ENCODE peak calls at places on chromosomes 5 and 9, in seven cellular contexts. L is endothelial cell, I is lower lobe of right lung, O is A549, D is upper lobe of left lung, A is lung microvascular endothelial cell, R is sciatic nerve. V is an unnamed sample.

GRCh38 chr9:5566054-5566618 is 55.8 kb downstream of the PDCD1LG2 start:
- DNase-seq in L (no peak), I (no peak), O (no peak), D (no peak), A (no peak), R (no peak), V (no peak)

GRCh38 chr5:33180900-33181299 is 259.9 kb upstream of the TARS1 start:
- DNase-seq in L (peak; percentile 6), I (no peak), O (peak; percentile 3), D (no peak), A (peak; percentile 21), R (no peak), V (no peak)

GRCh38 chr5:133824661-133825254 is 143.7 kb downstream of the C5orf15 start:
- DNase-seq in L (no peak), I (no peak), O (no peak), D (no peak), A (no peak), R (peak; percentile 32), V (no peak)

GRCh38 chr5:92962752-92963151 is 618.3 kb downstream of the NR2F1-AS1 start:
- DNase-seq in L (no peak), I (no peak), O (no peak), D (no peak), A (peak; percentile 30), R (no peak), V (no peak)

GRCh38 chr5:32831630-32832029 is 120.5 kb downstream of the NPR3 start:
- DNase-seq in L (no peak), I (no peak), O (no peak), D (no peak), A (no peak), R (no peak), V (no peak)

GRCh38 chr5:143016777-143017374 is 246.7 kb downstream of the ARHGAP26 start:
- DNase-seq in L (peak; percentile 27), I (no peak), O (no peak), D (no peak), A (peak; percentile 49), R (no peak), V (no peak)

GRCh38 chr5:141732417-141732816 is 50.4 kb upstream of the ARAP3 start:
- DNase-seq in L (no peak), I (no peak), O (no peak), D (no peak), A (no peak), R (no peak), V (no peak)

GRCh38 chr5:16160706-16161105 is 18.9 kb downstream of the MARCHF11 start:
- DNase-seq in L (peak; percentile 43), I (no peak), O (peak; percentile 20), D (no peak), A (peak; percentile 71), R (no peak), V (no peak)

V was measured in stomach.